ENCODE peak calls at places on chromosomes 7 and 10, in five cellular contexts. One of them, this sample, is unnamed.

GRCh38 chr7:27554826-27555225 is 107.9 kb downstream of the HIBADH start:
- DNase-seq in H9: no peak
- DNase-seq in H1: no peak
- DNase-seq in neuronal stem cell: no peak
- DNase-seq in trophoblast cell: no peak
- DNase-seq in this sample: no peak

GRCh38 chr10:44392420-44392819 is 7.5 kb upstream of the CXCL12 start:
- DNase-seq in H9: no peak
- DNase-seq in H1: no peak
- DNase-seq in neuronal stem cell: no peak
- DNase-seq in trophoblast cell: no peak
- DNase-seq in this sample: no peak

GRCh38 chr7:105759670-105760548 is 116.5 kb downstream of the ATXN7L1 start:
- DNase-seq in H9: no peak
- DNase-seq in H1: no peak
- DNase-seq in neuronal stem cell: no peak
- DNase-seq in trophoblast cell: peak; percentile 62
- DNase-seq in this sample: peak; percentile 71

GRCh38 chr7:88344956-88345832 is 38.5 kb upstream of the STEAP4 start:
- DNase-seq in H9: peak; percentile 70
- DNase-seq in H1: peak; percentile 58
- DNase-seq in neuronal stem cell: peak; percentile 23
- DNase-seq in trophoblast cell: peak; percentile 66
- DNase-seq in this sample: no peak

GRCh38 chr7:66946545-66946944 is 25.5 kb downstream of the TMEM248 start:
- DNase-seq in H9: no peak
- DNase-seq in H1: no peak
- DNase-seq in neuronal stem cell: no peak
- DNase-seq in trophoblast cell: no peak
- DNase-seq in this sample: no peak

GRCh38 chr7:74256446-74257408 is 2.5 kb upstream of the RFC2 start:
- DNase-seq in H9: no peak
- DNase-seq in H1: no peak
- DNase-seq in neuronal stem cell: no peak
- DNase-seq in trophoblast cell: no peak
- DNase-seq in this sample: peak; percentile 91

GRCh38 chr7:22610871-22611757 is 111.1 kb upstream of the STEAP1B start:
- DNase-seq in H9: no peak
- DNase-seq in H1: no peak
- DNase-seq in neuronal stem cell: no peak
- DNase-seq in trophoblast cell: no peak
- DNase-seq in this sample: no peak

GRCh38 chr10:54594289-54594688 is 206.7 kb downstream of the PCDH15 start:
- DNase-seq in H9: no peak
- DNase-seq in H1: no peak
- DNase-seq in neuronal stem cell: no peak
- DNase-seq in trophoblast cell: no peak
- DNase-seq in this sample: no peak

GRCh38 chr10:43596546-43596945 is 9.7 kb upstream of the ZNF485 start:
- DNase-seq in H9: no peak
- DNase-seq in H1: no peak
- DNase-seq in neuronal stem cell: no peak
- DNase-seq in trophoblast cell: no peak
- DNase-seq in this sample: no peak

GRCh38 chr7:23234569-23235296 is 11.8 kb upstream of the GPNMB start:
- DNase-seq in H9: no peak
- DNase-seq in H1: no peak
- DNase-seq in neuronal stem cell: no peak
- DNase-seq in trophoblast cell: no peak
- DNase-seq in this sample: no peak

GRCh38 chr7:148633761-148634160 is 43.2 kb downstream of the C7orf33 start:
- DNase-seq in H9: no peak
- DNase-seq in H1: no peak
- DNase-seq in neuronal stem cell: no peak
- DNase-seq in trophoblast cell: no peak
- DNase-seq in this sample: no peak

GRCh38 chr7:34184466-34184865 is 279.1 kb downstream of the BMPER start:
- DNase-seq in H9: no peak
- DNase-seq in H1: no peak
- DNase-seq in neuronal stem cell: no peak
- DNase-seq in trophoblast cell: no peak
- DNase-seq in this sample: peak; percentile 68

GRCh38 chr10:418894-419293 is 270.6 kb downstream of the DIP2C start:
- DNase-seq in H9: no peak
- DNase-seq in H1: no peak
- DNase-seq in neuronal stem cell: no peak
- DNase-seq in trophoblast cell: no peak
- DNase-seq in this sample: no peak

GRCh38 chr10:422675-423074 is 266.8 kb downstream of the DIP2C start:
- DNase-seq in H9: no peak
- DNase-seq in H1: no peak
- DNase-seq in neuronal stem cell: no peak
- DNase-seq in trophoblast cell: no peak
- DNase-seq in this sample: no peak

GRCh38 chr10:422232-422631 is 267.2 kb downstream of the DIP2C start:
- DNase-seq in H9: no peak
- DNase-seq in H1: no peak
- DNase-seq in neuronal stem cell: no peak
- DNase-seq in trophoblast cell: no peak
- DNase-seq in this sample: no peak

GRCh38 chr10:421170-421569 is 268.3 kb downstream of the DIP2C start:
- DNase-seq in H9: no peak
- DNase-seq in H1: no peak
- DNase-seq in neuronal stem cell: no peak
- DNase-seq in trophoblast cell: no peak
- DNase-seq in this sample: no peak

GRCh38 chr10:420154-421121 is 269.0 kb downstream of the DIP2C start:
- DNase-seq in H9: no peak
- DNase-seq in H1: no peak
- DNase-seq in neuronal stem cell: no peak
- DNase-seq in trophoblast cell: peak; percentile 29
- DNase-seq in this sample: peak; percentile 50
- H2BK12ac ChIP-seq in H9: no peak overlapping the region
- H2BK12ac ChIP-seq in H1: no peak overlapping the region
- H2BK12ac ChIP-seq in neuronal stem cell: no peak overlapping the region
- H2BK12ac ChIP-seq in trophoblast cell: no peak overlapping the region
- H2BK12ac ChIP-seq in this sample: no peak overlapping the region

GRCh38 chr7:104445393-104445792 is 117.0 kb downstream of the LHFPL3 start:
- DNase-seq in H9: no peak
- DNase-seq in H1: no peak
- DNase-seq in neuronal stem cell: no peak
- DNase-seq in trophoblast cell: no peak
- DNase-seq in this sample: no peak
- H3K27ac ChIP-seq in H9: no peak overlapping the region
- H3K27ac ChIP-seq in H1: no peak overlapping the region
- H3K27ac ChIP-seq in neuronal stem cell: no peak overlapping the region
- H3K27ac ChIP-seq in trophoblast cell: no peak overlapping the region
- H3K27ac ChIP-seq in this sample: no peak overlapping the region

GRCh38 chr7:117402109-117402508 is 25.2 kb downstream of the ASZ1 start:
- DNase-seq in H9: no peak
- DNase-seq in H1: no peak
- DNase-seq in neuronal stem cell: no peak
- DNase-seq in trophoblast cell: peak; percentile 76
- DNase-seq in this sample: no peak
- H2BK120ac ChIP-seq in H9: no peak overlapping the region
- H2BK120ac ChIP-seq in H1: no peak overlapping the region
- H2BK120ac ChIP-seq in neuronal stem cell: no peak overlapping the region
- H2BK120ac ChIP-seq in trophoblast cell: no peak overlapping the region
- H2BK120ac ChIP-seq in this sample: no peak overlapping the region

DNA sequence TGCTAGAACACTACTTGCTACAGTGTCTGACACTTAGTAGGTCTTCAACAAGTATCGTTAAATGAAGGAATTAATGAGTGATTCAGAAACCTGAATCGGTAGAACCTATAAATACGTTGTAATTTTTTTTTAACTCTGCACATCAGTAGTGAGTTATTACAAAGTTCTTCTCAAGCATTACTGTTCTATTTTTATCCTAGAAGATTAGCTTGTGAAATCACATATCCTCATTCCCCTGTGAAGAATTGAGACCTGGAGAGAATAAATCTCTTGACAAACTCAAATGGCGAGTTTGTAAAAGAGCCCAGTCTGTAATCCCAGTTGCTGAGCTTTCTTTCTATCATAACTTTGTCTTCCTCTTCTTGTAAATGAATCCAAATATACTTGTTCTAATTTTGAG is 34.7 kb downstream of the HYAL4 start:
- DNase-seq in H9: no peak
- DNase-seq in H1: no peak
- DNase-seq in neuronal stem cell: no peak
- DNase-seq in trophoblast cell: no peak
- DNase-seq in this sample: peak; percentile 12
- H2BK12ac ChIP-seq in H9: no peak overlapping the region
- H2BK12ac ChIP-seq in H1: no peak overlapping the region
- H2BK12ac ChIP-seq in neuronal stem cell: no peak overlapping the region
- H2BK12ac ChIP-seq in trophoblast cell: no peak overlapping the region
- H2BK12ac ChIP-seq in this sample: no peak overlapping the region

This sample was measured in mesenchymal stem cell.